ENCODE peak calls at places on chromosomes 5 and 9, in ten cellular contexts. Q is left ventricle myocardium superior, D is fibroblast of mammary gland, B is bronchial epithelial cell, F is Kasumi-1, C is posterior cingulate gyrus, T is DMS153, X is C1 segment of cervical spinal cord, L is AG08395, Y is ELR. P is an unnamed sample.

GRCh38 chr5:14913141-14913540 is 41.6 kb upstream of the ANKH start:
- DNase-seq in L (no peak), Q (no peak), D (no peak), T (no peak), F (no peak), C (no peak), Y (no peak), B (no peak), X (no peak), P (no peak)

GRCh38 chr5:28523887-28524637 is 1485.7 kb upstream of the CDH9 start:
- DNase-seq in Q (no peak), X (no peak), L (no peak), T (no peak), C (no peak), D (peak), F (no peak), B (peak), Y (peak), P (no peak)

GRCh38 chr9:129640086-129640870 is 1.7 kb downstream of the ASB6 start:
- DNase-seq in X (peak), Y (no peak), T (no peak), L (no peak), C (no peak), D (peak), B (no peak), F (no peak), Q (no peak), P (no peak)

GRCh38 chr9:98720402-98720801 is 11.7 kb upstream of the GABBR2 start:
- DNase-seq in T (no peak), Y (no peak), C (no peak), L (no peak), D (no peak), X (no peak), F (no peak), B (no peak), Q (no peak), P (no peak)

GRCh38 chr5:111742595-111742994 is 14.4 kb downstream of the NREP start:
- DNase-seq in Q (no peak), X (no peak), Y (peak), D (peak), C (no peak), T (no peak), B (peak), F (no peak), L (peak), P (no peak)

GRCh38 chr9:90974007-90974406 is 172.4 kb downstream of the SYK start:
- DNase-seq in T (no peak), Y (no peak), D (no peak), F (no peak), X (no peak), B (peak), C (no peak), Q (no peak), L (no peak), P (no peak)

GRCh38 chr9:16928179-16928945 is 57.9 kb upstream of the BNC2 start:
- DNase-seq in Q (no peak), B (no peak), T (no peak), F (no peak), Y (peak), D (peak), X (no peak), C (no peak), L (no peak), P (no peak)

GRCh38 chr5:134053840-134054338 is 49.1 kb upstream of the VDAC1 start:
- DNase-seq in Q (no peak), F (peak), Y (peak), C (no peak), X (no peak), L (peak), B (peak), D (no peak), T (no peak), P (peak)

P was measured in GF-D8.